ENCODE peak calls at places on chromosome 13, in seven cellular contexts. One of them, this sample, is unnamed.

GRCh38 chr13:20796791-20797513 is 23.2 kb upstream of the EEF1AKMT1 start:
- DNase-seq in amniotic stem cell: no peak
- DNase-seq in H54: no peak
- DNase-seq in ELF-1: no peak
- DNase-seq in cardiac fibroblast: peak; percentile 10
- DNase-seq in BE2C: no peak
- DNase-seq in C1 segment of cervical spinal cord: no peak
- DNase-seq in this sample: no peak

GRCh38 chr13:30713133-30713532 is 22.2 kb upstream of the ALOX5AP start:
- DNase-seq in ELF-1: no peak
- DNase-seq in cardiac fibroblast: no peak
- DNase-seq in amniotic stem cell: no peak
- DNase-seq in C1 segment of cervical spinal cord: no peak
- DNase-seq in H54: no peak
- DNase-seq in BE2C: no peak
- DNase-seq in this sample: no peak

GRCh38 chr13:100808848-100809247 is 134.3 kb upstream of the TMTC4 start:
- DNase-seq in H54: no peak
- DNase-seq in amniotic stem cell: no peak
- DNase-seq in BE2C: no peak
- DNase-seq in ELF-1: no peak
- DNase-seq in cardiac fibroblast: no peak
- DNase-seq in C1 segment of cervical spinal cord: no peak
- DNase-seq in this sample: no peak

GRCh38 chr13:85653681-85654080 is 145.5 kb downstream of the SLITRK6 start:
- DNase-seq in ELF-1: no peak
- DNase-seq in amniotic stem cell: no peak
- DNase-seq in BE2C: peak; percentile 25
- DNase-seq in cardiac fibroblast: no peak
- DNase-seq in C1 segment of cervical spinal cord: no peak
- DNase-seq in H54: no peak
- DNase-seq in this sample: no peak

GRCh38 chr13:92602560-92602959 is 624.0 kb upstream of the GPC6 start:
- DNase-seq in amniotic stem cell: no peak
- DNase-seq in cardiac fibroblast: peak; percentile 5
- DNase-seq in H54: no peak
- DNase-seq in ELF-1: no peak
- DNase-seq in BE2C: no peak
- DNase-seq in C1 segment of cervical spinal cord: no peak
- DNase-seq in this sample: no peak

GRCh38 chr13:40169476-40169875 is 497.0 kb downstream of the FOXO1 start:
- DNase-seq in amniotic stem cell: no peak
- DNase-seq in cardiac fibroblast: no peak
- DNase-seq in C1 segment of cervical spinal cord: no peak
- DNase-seq in ELF-1: no peak
- DNase-seq in H54: no peak
- DNase-seq in BE2C: no peak
- DNase-seq in this sample: no peak

GRCh38 chr13:98571955-98572662 is 4.8 kb downstream of the STK24 start:
- DNase-seq in cardiac fibroblast: peak; percentile 27
- DNase-seq in BE2C: peak; percentile 32
- DNase-seq in C1 segment of cervical spinal cord: no peak
- DNase-seq in ELF-1: no peak
- DNase-seq in H54: no peak
- DNase-seq in amniotic stem cell: no peak
- DNase-seq in this sample: no peak

GRCh38 chr13:97492684-97493371 is 58.9 kb downstream of the RAP2A start:
- DNase-seq in amniotic stem cell: no peak
- DNase-seq in ELF-1: no peak
- DNase-seq in C1 segment of cervical spinal cord: no peak
- DNase-seq in BE2C: no peak
- DNase-seq in H54: no peak
- DNase-seq in cardiac fibroblast: no peak
- DNase-seq in this sample: no peak

GRCh38 chr13:32581177-32581786 is 5.0 kb upstream of the PDS5B start:
- DNase-seq in H54: no peak
- DNase-seq in C1 segment of cervical spinal cord: no peak
- DNase-seq in BE2C: no peak
- DNase-seq in cardiac fibroblast: peak; percentile 67
- DNase-seq in ELF-1: no peak
- DNase-seq in amniotic stem cell: peak; percentile 40
- DNase-seq in this sample: no peak

GRCh38 chr13:56558698-56559320 is 581.9 kb upstream of the PRR20A start:
- DNase-seq in amniotic stem cell: no peak
- DNase-seq in C1 segment of cervical spinal cord: no peak
- DNase-seq in H54: no peak
- DNase-seq in BE2C: no peak
- DNase-seq in ELF-1: no peak
- DNase-seq in cardiac fibroblast: no peak
- DNase-seq in this sample: no peak

GRCh38 chr13:49340161-49340560 is 92.4 kb downstream of the CDADC1 start:
- DNase-seq in H54: no peak
- DNase-seq in cardiac fibroblast: no peak
- DNase-seq in amniotic stem cell: no peak
- DNase-seq in ELF-1: no peak
- DNase-seq in C1 segment of cervical spinal cord: no peak
- DNase-seq in BE2C: no peak
- DNase-seq in this sample: no peak

GRCh38 chr13:77697208-77698103 is at the start of gene SLAIN1:
- DNase-seq in H54: no peak
- DNase-seq in ELF-1: peak; percentile 75
- DNase-seq in C1 segment of cervical spinal cord: peak; percentile 94
- DNase-seq in BE2C: peak; percentile 90
- DNase-seq in cardiac fibroblast: peak; percentile 20
- DNase-seq in amniotic stem cell: no peak
- DNase-seq in this sample: peak; percentile 29

GRCh38 chr13:98105929-98106336 is 37.0 kb upstream of the FARP1 start:
- DNase-seq in BE2C: peak; percentile 41
- DNase-seq in cardiac fibroblast: peak; percentile 69
- DNase-seq in amniotic stem cell: no peak
- DNase-seq in C1 segment of cervical spinal cord: no peak
- DNase-seq in H54: no peak
- DNase-seq in ELF-1: peak; percentile 7
- DNase-seq in this sample: no peak

GRCh38 chr13:92173254-92173653 is 774.8 kb downstream of the GPC5 start:
- DNase-seq in H54: no peak
- DNase-seq in ELF-1: no peak
- DNase-seq in cardiac fibroblast: no peak
- DNase-seq in amniotic stem cell: no peak
- DNase-seq in BE2C: no peak
- DNase-seq in C1 segment of cervical spinal cord: no peak
- DNase-seq in this sample: no peak

GRCh38 chr13:30224732-30225131 is 82.6 kb downstream of the KATNAL1 start:
- DNase-seq in H54: no peak
- DNase-seq in BE2C: no peak
- DNase-seq in ELF-1: no peak
- DNase-seq in C1 segment of cervical spinal cord: no peak
- DNase-seq in amniotic stem cell: no peak
- DNase-seq in cardiac fibroblast: peak; percentile 10
- DNase-seq in this sample: peak; percentile 42

GRCh38 chr13:51152713-51153112 is 41.6 kb upstream of the C13orf42 start:
- DNase-seq in BE2C: peak; percentile 16
- DNase-seq in amniotic stem cell: no peak
- DNase-seq in cardiac fibroblast: no peak
- DNase-seq in ELF-1: peak; percentile 47
- DNase-seq in H54: no peak
- DNase-seq in C1 segment of cervical spinal cord: no peak
- DNase-seq in this sample: no peak

GRCh38 chr13:92843549-92843948 is 383.1 kb upstream of the GPC6 start:
- DNase-seq in C1 segment of cervical spinal cord: no peak
- DNase-seq in ELF-1: no peak
- DNase-seq in cardiac fibroblast: peak; percentile 73
- DNase-seq in H54: no peak
- DNase-seq in amniotic stem cell: no peak
- DNase-seq in BE2C: no peak
- DNase-seq in this sample: peak; percentile 5

GRCh38 chr13:52020191-52020590 is 4.3 kb upstream of the UTP14C start:
- DNase-seq in amniotic stem cell: no peak
- DNase-seq in BE2C: no peak
- DNase-seq in cardiac fibroblast: no peak
- DNase-seq in C1 segment of cervical spinal cord: no peak
- DNase-seq in H54: no peak
- DNase-seq in ELF-1: no peak
- DNase-seq in this sample: no peak

GRCh38 chr13:91154553-91154952 is 192.9 kb upstream of the MIR17HG start:
- DNase-seq in C1 segment of cervical spinal cord: no peak
- DNase-seq in BE2C: no peak
- DNase-seq in amniotic stem cell: no peak
- DNase-seq in cardiac fibroblast: no peak
- DNase-seq in ELF-1: peak; percentile 20
- DNase-seq in H54: no peak
- DNase-seq in this sample: no peak

GRCh38 chr13:76812971-76813691 is 73.1 kb downstream of the KCTD12 start:
- DNase-seq in ELF-1: no peak
- DNase-seq in H54: no peak
- DNase-seq in cardiac fibroblast: peak; percentile 57
- DNase-seq in BE2C: no peak
- DNase-seq in amniotic stem cell: no peak
- DNase-seq in C1 segment of cervical spinal cord: no peak
- DNase-seq in this sample: no peak

GRCh38 chr13:110330491-110331001 is 23.5 kb downstream of the COL4A2 start:
- DNase-seq in amniotic stem cell: peak; percentile 65
- DNase-seq in BE2C: no peak
- DNase-seq in H54: no peak
- DNase-seq in cardiac fibroblast: no peak
- DNase-seq in ELF-1: no peak
- DNase-seq in C1 segment of cervical spinal cord: no peak
- DNase-seq in this sample: no peak

GRCh38 chr13:63167699-63168337 is 1752.2 kb upstream of the PCDH20 start:
- DNase-seq in C1 segment of cervical spinal cord: no peak
- DNase-seq in H54: no peak
- DNase-seq in BE2C: no peak
- DNase-seq in ELF-1: peak; percentile 40
- DNase-seq in amniotic stem cell: no peak
- DNase-seq in cardiac fibroblast: no peak
- DNase-seq in this sample: no peak

GRCh38 chr13:74287672-74288169 is 153.5 kb upstream of the KLF12 start:
- DNase-seq in ELF-1: peak; percentile 34
- DNase-seq in cardiac fibroblast: peak; percentile 78
- DNase-seq in amniotic stem cell: no peak
- DNase-seq in BE2C: peak; percentile 81
- DNase-seq in H54: no peak
- DNase-seq in C1 segment of cervical spinal cord: peak; percentile 61
- DNase-seq in this sample: peak; percentile 20

GRCh38 chr13:111900390-111901180 is 166.4 kb upstream of the SOX1 start:
- DNase-seq in amniotic stem cell: no peak
- DNase-seq in C1 segment of cervical spinal cord: no peak
- DNase-seq in H54: no peak
- DNase-seq in cardiac fibroblast: no peak
- DNase-seq in ELF-1: no peak
- DNase-seq in BE2C: no peak
- DNase-seq in this sample: no peak

GRCh38 chr13:114282143-114282685 is 813 bp downstream of the UPF3A start:
- DNase-seq in H54: peak; percentile 71
- DNase-seq in ELF-1: peak; percentile 86
- DNase-seq in amniotic stem cell: peak; percentile 30
- DNase-seq in BE2C: peak; percentile 40
- DNase-seq in C1 segment of cervical spinal cord: peak; percentile 59
- DNase-seq in cardiac fibroblast: peak; percentile 79
- DNase-seq in this sample: no peak

GRCh38 chr13:21326155-21327030 is 132.7 kb downstream of the ZDHHC20 start:
- DNase-seq in amniotic stem cell: peak; percentile 18
- DNase-seq in ELF-1: peak; percentile 89
- DNase-seq in cardiac fibroblast: peak; percentile 48
- DNase-seq in BE2C: peak; percentile 33
- DNase-seq in H54: peak; percentile 23
- DNase-seq in C1 segment of cervical spinal cord: peak; percentile 27
- DNase-seq in this sample: peak; percentile 50

GRCh38 chr13:39498471-39499114 is 104.4 kb downstream of the LHFPL6 start:
- DNase-seq in ELF-1: peak; percentile 50
- DNase-seq in H54: no peak
- DNase-seq in amniotic stem cell: no peak
- DNase-seq in BE2C: no peak
- DNase-seq in C1 segment of cervical spinal cord: no peak
- DNase-seq in cardiac fibroblast: no peak
- DNase-seq in this sample: no peak

GRCh38 chr13:113358653-113359052 is 5.3 kb downstream of the GRTP1 start:
- DNase-seq in H54: no peak
- DNase-seq in amniotic stem cell: no peak
- DNase-seq in C1 segment of cervical spinal cord: no peak
- DNase-seq in BE2C: no peak
- DNase-seq in ELF-1: no peak
- DNase-seq in cardiac fibroblast: no peak
- DNase-seq in this sample: no peak

GRCh38 chr13:85497652-85498051 is 301.6 kb downstream of the SLITRK6 start:
- DNase-seq in BE2C: no peak
- DNase-seq in H54: peak; percentile 36
- DNase-seq in ELF-1: no peak
- DNase-seq in C1 segment of cervical spinal cord: no peak
- DNase-seq in cardiac fibroblast: peak; percentile 95
- DNase-seq in amniotic stem cell: peak; percentile 79
- DNase-seq in this sample: peak; percentile 87

GRCh38 chr13:35630551-35631275 is 154.2 kb upstream of the MAB21L1 start:
- DNase-seq in amniotic stem cell: peak; percentile 74
- DNase-seq in C1 segment of cervical spinal cord: no peak
- DNase-seq in H54: peak; percentile 4
- DNase-seq in ELF-1: peak; percentile 77
- DNase-seq in BE2C: peak; percentile 45
- DNase-seq in cardiac fibroblast: peak; percentile 67
- DNase-seq in this sample: no peak

GRCh38 chr13:45185286-45185685 is 15.6 kb downstream of the KCTD4 start:
- DNase-seq in ELF-1: no peak
- DNase-seq in C1 segment of cervical spinal cord: no peak
- DNase-seq in cardiac fibroblast: no peak
- DNase-seq in BE2C: no peak
- DNase-seq in H54: no peak
- DNase-seq in amniotic stem cell: no peak
- DNase-seq in this sample: no peak

GRCh38 chr13:36130542-36131214 is 504 bp downstream of the DCLK1 start:
- DNase-seq in BE2C: peak; percentile 39
- DNase-seq in amniotic stem cell: no peak
- DNase-seq in cardiac fibroblast: peak; percentile 15
- DNase-seq in ELF-1: peak; percentile 37
- DNase-seq in H54: no peak
- DNase-seq in C1 segment of cervical spinal cord: peak; percentile 55
- DNase-seq in this sample: no peak

GRCh38 chr13:20301391-20302071 is 69.4 kb upstream of the GJB6 start:
- DNase-seq in ELF-1: peak; percentile 67
- DNase-seq in amniotic stem cell: no peak
- DNase-seq in cardiac fibroblast: peak; percentile 31
- DNase-seq in H54: no peak
- DNase-seq in BE2C: no peak
- DNase-seq in C1 segment of cervical spinal cord: no peak
- DNase-seq in this sample: no peak